ENCODE peak calls at places on chromosomes 12 and 14, in seven cellular contexts. T is cardiac muscle cell, N is tibial nerve, R is HL-60, M is sigmoid colon, W is left ventricle myocardium inferior, O is upper lobe of right lung. Q is an unnamed sample.

GRCh38 chr12:49304161-49304560 is 9.2 kb downstream of the PRPH start:
- DNase-seq in M (no peak), O (peak), N (no peak), R (no peak), T (peak), W (no peak), Q (no peak)

GRCh38 chr12:48869191-48869590 is 3.5 kb upstream of the RND1 start:
- DNase-seq in N (no peak), O (no peak), T (no peak), M (no peak), R (no peak), W (no peak), Q (no peak)

GRCh38 chr14:81519200-81519998 is 14.3 kb downstream of the SEL1L start:
- DNase-seq in T (peak), O (no peak), R (peak), N (no peak), M (no peak), W (no peak), Q (no peak)

GRCh38 chr12:108277613-108278012 is 61.5 kb downstream of the CMKLR1 start:
- DNase-seq in N (no peak), T (no peak), O (no peak), M (no peak), R (no peak), W (no peak), Q (no peak)

GRCh38 chr12:81078469-81079196 is 754 bp downstream of the ACSS3 start:
- DNase-seq in W (no peak), N (no peak), R (no peak), M (no peak), T (peak), O (no peak), Q (no peak)

GRCh38 chr12:76264617-76265016 is 83.6 kb downstream of the BBS10 start:
- DNase-seq in R (no peak), O (no peak), M (no peak), N (no peak), W (no peak), T (peak), Q (no peak)

GRCh38 chr12:98736352-98737326 is 91.5 kb downstream of the APAF1 start:
- DNase-seq in W (no peak), T (no peak), R (no peak), O (no peak), M (no peak), N (no peak), Q (no peak)

GRCh38 chr12:67415473-67415872 is 146.3 kb downstream of the CAND1 start:
- DNase-seq in R (no peak), M (no peak), W (no peak), O (no peak), T (peak), N (no peak), Q (no peak)

GRCh38 chr12:4224211-4224878 is 49.2 kb upstream of the CCND2 start:
- DNase-seq in T (no peak), N (no peak), W (no peak), M (no peak), R (no peak), O (no peak), Q (no peak)

GRCh38 chr12:46471404-46471803 is 98.8 kb upstream of the SLC38A2 start:
- DNase-seq in W (no peak), M (no peak), N (no peak), O (no peak), R (no peak), T (no peak), Q (no peak)

GRCh38 chr12:22635812-22636211 is 10.8 kb downstream of the ETNK1 start:
- DNase-seq in O (no peak), W (no peak), M (no peak), R (no peak), T (peak), N (no peak), Q (no peak)

GRCh38 chr12:54384591-54385041 is at the start of gene ZNF385A:
- DNase-seq in N (no peak), T (no peak), W (peak), R (peak), M (no peak), O (peak), Q (no peak)

GRCh38 chr14:36773136-36773540 is 111.5 kb downstream of the PAX9 start:
- DNase-seq in W (no peak), M (no peak), N (no peak), T (no peak), R (no peak), O (no peak), Q (no peak)

GRCh38 chr14:61491224-61491623 is 169.8 kb downstream of the PRKCH start:
- DNase-seq in M (no peak), W (no peak), N (no peak), T (no peak), R (no peak), O (no peak), Q (no peak)

GRCh38 chr12:107929436-107929835 is 154.9 kb downstream of the ASCL4 start:
- DNase-seq in T (peak), N (no peak), O (no peak), M (no peak), W (no peak), R (no peak), Q (no peak)

GRCh38 chr14:97703006-97703760 is 906.0 kb downstream of the VRK1 start:
- DNase-seq in N (no peak), M (no peak), T (no peak), W (no peak), R (no peak), O (no peak), Q (no peak)

GRCh38 chr14:32109676-32110075 is 32.6 kb downstream of the ARHGAP5 start:
- DNase-seq in M (no peak), R (no peak), O (no peak), W (no peak), N (no peak), T (peak), Q (no peak)

GRCh38 chr12:43277630-43278267 is 274.3 kb downstream of the ADAMTS20 start:
- DNase-seq in O (no peak), R (no peak), M (no peak), T (peak), N (no peak), W (no peak), Q (no peak)

GRCh38 chr12:56683-57346 is 9.8 kb upstream of the IQSEC3 start:
- DNase-seq in M (no peak), R (no peak), W (no peak), N (no peak), T (no peak), O (no peak), Q (no peak)

GRCh38 chr12:40986031-40986430 is 202.1 kb upstream of the PDZRN4 start:
- DNase-seq in O (no peak), N (no peak), T (no peak), M (no peak), W (no peak), R (no peak), Q (no peak)

GRCh38 chr12:93979189-93979588 is 169.2 kb upstream of the PLXNC1 start:
- DNase-seq in N (no peak), O (no peak), M (no peak), T (peak), R (no peak), W (no peak), Q (no peak)

GRCh38 chr12:21502164-21502496 is 541 bp downstream of the GOLT1B start:
- DNase-seq in M (peak), R (no peak), W (no peak), T (peak), N (no peak), O (no peak), Q (no peak)

GRCh38 chr14:104927432-104927816 is 2.7 kb downstream of the PLD4 start:
- DNase-seq in W (peak), T (no peak), M (no peak), N (no peak), R (no peak), O (no peak), Q (no peak)
- H3K4me3 ChIP-seq in W (no peak), T (no peak), M (no peak), N (no peak), R (no peak), O (no peak), Q (no peak)

GRCh38 chr14:24232121-24232644 is at the start of gene NEDD8:
- DNase-seq in R (peak), M (peak), T (peak), O (peak), W (peak), N (peak), Q (peak)

GRCh38 chr14:24233538-24233866 is 773 bp downstream of the GMPR2 start:
- DNase-seq in M (no peak), T (no peak), R (no peak), O (no peak), N (no peak), W (no peak), Q (no peak)

GRCh38 chr14:24232645-24233537 is at the start of gene GMPR2:
- DNase-seq in T (no peak), R (no peak), W (no peak), N (no peak), M (no peak), O (no peak), Q (no peak)

GRCh38 chr14:24228902-24229301 is 3.3 kb downstream of the NEDD8 start:
- DNase-seq in W (no peak), R (no peak), M (no peak), O (no peak), N (no peak), T (no peak), Q (no peak)

DNA sequence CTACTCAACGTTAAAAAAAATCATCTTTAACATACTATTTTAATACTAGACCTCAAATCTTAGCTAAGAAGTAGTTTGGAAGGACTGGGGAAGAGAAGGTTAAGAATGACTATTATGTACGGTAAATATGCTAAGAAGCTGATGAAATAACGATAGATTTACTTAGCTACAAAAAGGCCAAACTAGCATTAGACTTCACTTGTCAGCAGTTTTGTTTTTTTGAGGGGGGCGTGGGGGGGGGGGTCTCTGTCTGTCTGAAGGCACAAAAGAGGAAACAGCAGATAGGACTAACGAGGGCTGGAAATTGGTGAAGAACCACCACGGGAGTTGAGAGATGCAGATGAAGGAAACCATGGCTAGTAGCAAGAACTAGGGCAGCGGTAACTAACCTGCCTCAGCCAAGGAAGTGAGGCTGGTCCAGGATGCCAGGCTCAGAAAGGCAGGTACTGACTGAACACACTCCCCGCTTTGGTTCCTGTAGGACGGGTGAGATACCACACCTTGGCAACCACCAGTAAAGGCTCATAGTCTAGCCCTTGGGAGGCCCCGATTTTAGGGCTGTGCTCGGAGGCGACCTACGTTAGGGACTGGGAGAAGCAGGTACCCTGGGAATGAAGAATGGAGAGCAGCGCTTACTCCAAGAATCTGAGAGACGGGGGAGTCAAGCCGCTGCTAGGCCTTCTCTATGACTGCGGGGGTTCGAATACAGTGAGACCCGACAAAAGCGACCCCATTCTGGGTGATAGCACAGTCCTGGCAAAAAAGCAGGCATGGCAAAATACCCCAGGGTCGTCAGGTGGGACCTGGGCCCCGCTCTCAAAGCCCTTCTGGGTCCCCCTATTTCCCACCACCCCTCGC is 675 bp downstream of the NEDD8 start:
- DNase-seq in N (no peak), T (no peak), M (no peak), O (no peak), W (no peak), R (no peak), Q (no peak)
- TF ChIP-seq CTCF in N (no peak), T (no peak), M (no peak), O (no peak), W (no peak), R (no peak), Q (no peak)

GRCh38 chr14:103714063-103714724 is 1.1 kb downstream of the XRCC3 start:
- DNase-seq in T (no peak), N (no peak), W (no peak), O (no peak), R (no peak), M (no peak), Q (no peak)
- H3K4me3 ChIP-seq in T (no peak), N (no peak), W (peak), O (peak), R (peak), M (no peak), Q (peak)

GRCh38 chr12:6902448-6902847 is 2.2 kb upstream of the LRRC23 start:
- DNase-seq in R (no peak), T (no peak), W (no peak), M (peak), O (no peak), N (no peak), Q (no peak)

GRCh38 chr12:6909421-6910145 is 4.8 kb upstream of the ENO2 start:
- DNase-seq in R (no peak), M (peak), W (no peak), N (no peak), O (no peak), T (no peak), Q (no peak)

GRCh38 chr12:6903712-6904111 is 910 bp upstream of the LRRC23 start:
- DNase-seq in W (no peak), T (no peak), N (no peak), R (no peak), O (no peak), M (no peak), Q (no peak)

GRCh38 chr12:6904280-6905276 is at the start of gene LRRC23:
- DNase-seq in M (peak), O (peak), W (peak), T (peak), R (peak), N (peak), Q (peak)

DNA sequence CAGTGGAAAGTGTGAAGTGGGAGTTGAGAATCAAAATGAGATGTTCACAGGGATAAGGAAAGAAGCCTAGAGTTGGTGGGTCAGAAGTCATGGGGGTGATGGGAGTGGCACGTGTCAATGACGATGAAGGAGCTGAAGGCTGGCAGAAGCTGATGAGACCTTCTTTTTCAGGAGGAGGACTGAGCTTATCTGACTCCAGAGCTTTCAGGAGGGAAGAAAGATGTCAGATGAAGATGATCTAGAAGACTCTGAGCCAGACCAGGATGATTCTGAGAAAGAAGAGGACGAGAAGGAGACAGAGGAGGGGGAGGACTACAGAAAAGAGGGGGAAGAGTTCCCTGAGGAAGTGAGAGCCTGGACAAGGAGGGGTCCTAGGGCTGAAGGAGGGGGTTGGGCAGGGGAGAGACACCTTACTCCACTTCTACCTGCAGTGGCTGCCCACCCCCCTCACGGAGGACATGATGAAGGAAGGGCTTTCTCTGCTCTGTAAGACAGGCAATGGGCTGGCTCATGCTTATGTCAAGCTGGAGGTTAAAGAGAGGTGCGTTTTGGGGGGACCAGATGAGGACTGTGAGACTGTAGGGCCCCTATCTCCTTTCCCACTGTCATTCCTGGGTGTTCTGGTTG is 905 bp downstream of the LRRC23 start:
- DNase-seq in N (no peak), O (no peak), M (peak), T (no peak), R (no peak), W (no peak), Q (no peak)
- TF ChIP-seq CTCF in N (no peak), O (no peak), M (no peak), T (no peak), R (no peak), W (no peak), Q (no peak)

Q was measured in suprapubic skin.